ENCODE peak calls at places on chromosome 9, in five cellular contexts. One of them, this sample, is unnamed.

GRCh38 chr9:105114956-105115728 is 129.3 kb upstream of the SLC44A1 start:
- DNase-seq in B cell: no peak
- DNase-seq in GM03348: no peak
- DNase-seq in thoracic aorta: no peak
- DNase-seq in kidney epithelial cell: no peak
- DNase-seq in this sample: no peak

GRCh38 chr9:72255546-72255925 is 106.3 kb downstream of the GDA start:
- DNase-seq in B cell: no peak
- DNase-seq in GM03348: no peak
- DNase-seq in thoracic aorta: no peak
- DNase-seq in kidney epithelial cell: no peak
- DNase-seq in this sample: no peak

GRCh38 chr9:93262537-93263310 is 78.8 kb downstream of the WNK2 start:
- DNase-seq in B cell: no peak
- DNase-seq in GM03348: peak; percentile 4
- DNase-seq in thoracic aorta: no peak
- DNase-seq in kidney epithelial cell: no peak
- DNase-seq in this sample: peak; percentile 1

GRCh38 chr9:75601280-75601679 is 289.2 kb upstream of the PCSK5 start:
- DNase-seq in B cell: no peak
- DNase-seq in GM03348: no peak
- DNase-seq in thoracic aorta: no peak
- DNase-seq in kidney epithelial cell: no peak
- DNase-seq in this sample: no peak

GRCh38 chr9:118959366-118959765 is 409.9 kb downstream of the BRINP1 start:
- DNase-seq in B cell: no peak
- DNase-seq in GM03348: no peak
- DNase-seq in thoracic aorta: no peak
- DNase-seq in kidney epithelial cell: no peak
- DNase-seq in this sample: no peak

GRCh38 chr9:21357479-21358290 is 7.0 kb upstream of the IFNA6 start:
- DNase-seq in B cell: no peak
- DNase-seq in GM03348: peak; percentile 3
- DNase-seq in thoracic aorta: no peak
- DNase-seq in kidney epithelial cell: no peak
- DNase-seq in this sample: no peak

GRCh38 chr9:77793909-77794308 is 145.8 kb upstream of the GNA14 start:
- DNase-seq in B cell: no peak
- DNase-seq in GM03348: peak; percentile 31
- DNase-seq in thoracic aorta: no peak
- DNase-seq in kidney epithelial cell: no peak
- DNase-seq in this sample: no peak

GRCh38 chr9:68493953-68494541 is 46.6 kb downstream of the TMEM252 start:
- DNase-seq in B cell: no peak
- DNase-seq in GM03348: no peak
- DNase-seq in thoracic aorta: no peak
- DNase-seq in kidney epithelial cell: no peak
- DNase-seq in this sample: no peak

GRCh38 chr9:92234503-92234902 is 59.0 kb downstream of the IARS1 start:
- DNase-seq in B cell: no peak
- DNase-seq in GM03348: no peak
- DNase-seq in thoracic aorta: no peak
- DNase-seq in kidney epithelial cell: no peak
- DNase-seq in this sample: no peak

GRCh38 chr9:121744687-121745395 is 93.4 kb downstream of the DAB2IP start:
- DNase-seq in B cell: no peak
- DNase-seq in GM03348: peak; percentile 38
- DNase-seq in thoracic aorta: no peak
- DNase-seq in kidney epithelial cell: peak; percentile 42
- DNase-seq in this sample: no peak

GRCh38 chr9:134947265-134947955 is 29.7 kb upstream of the FCN1 start:
- DNase-seq in B cell: no peak
- DNase-seq in GM03348: no peak
- DNase-seq in thoracic aorta: no peak
- DNase-seq in kidney epithelial cell: no peak
- DNase-seq in this sample: no peak

GRCh38 chr9:99752710-99753109 is 69.0 kb upstream of the NR4A3 start:
- DNase-seq in B cell: no peak
- DNase-seq in GM03348: peak; percentile 72
- DNase-seq in thoracic aorta: no peak
- DNase-seq in kidney epithelial cell: peak; percentile 45
- DNase-seq in this sample: no peak

GRCh38 chr9:136769710-136770191 is 5.4 kb upstream of the LCN15 start:
- DNase-seq in B cell: no peak
- DNase-seq in GM03348: peak; percentile 72
- DNase-seq in thoracic aorta: no peak
- DNase-seq in kidney epithelial cell: no peak
- DNase-seq in this sample: peak; percentile 85

GRCh38 chr9:69141851-69142250 is 32.2 kb upstream of the TJP2 start:
- DNase-seq in B cell: no peak
- DNase-seq in GM03348: no peak
- DNase-seq in thoracic aorta: no peak
- DNase-seq in kidney epithelial cell: no peak
- DNase-seq in this sample: no peak

GRCh38 chr9:18260527-18260926 is 213.4 kb upstream of the ADAMTSL1 start:
- DNase-seq in B cell: no peak
- DNase-seq in GM03348: peak; percentile 4
- DNase-seq in thoracic aorta: no peak
- DNase-seq in kidney epithelial cell: peak; percentile 34
- DNase-seq in this sample: no peak

GRCh38 chr9:69325409-69326212 is 596 bp downstream of the ENTREP1 start:
- DNase-seq in B cell: no peak
- DNase-seq in GM03348: peak; percentile 54
- DNase-seq in thoracic aorta: no peak
- DNase-seq in kidney epithelial cell: no peak
- DNase-seq in this sample: no peak

GRCh38 chr9:71036501-71036900 is 84.9 kb downstream of the TRPM3 start:
- DNase-seq in B cell: no peak
- DNase-seq in GM03348: no peak
- DNase-seq in thoracic aorta: no peak
- DNase-seq in kidney epithelial cell: no peak
- DNase-seq in this sample: no peak

GRCh38 chr9:87157366-87158031 is 210.2 kb upstream of the GAS1 start:
- DNase-seq in B cell: no peak
- DNase-seq in GM03348: peak; percentile 60
- DNase-seq in thoracic aorta: peak; percentile 13
- DNase-seq in kidney epithelial cell: peak; percentile 31
- DNase-seq in this sample: no peak

GRCh38 chr9:112011051-112011620 is 114.5 kb downstream of the UGCG start:
- DNase-seq in B cell: no peak
- DNase-seq in GM03348: no peak
- DNase-seq in thoracic aorta: no peak
- DNase-seq in kidney epithelial cell: no peak
- DNase-seq in this sample: no peak

GRCh38 chr9:11312976-11313375 is 700.2 kb upstream of the PTPRD start:
- DNase-seq in B cell: no peak
- DNase-seq in GM03348: no peak
- DNase-seq in thoracic aorta: no peak
- DNase-seq in kidney epithelial cell: peak; percentile 14
- DNase-seq in this sample: no peak

GRCh38 chr9:22238809-22239684 is 207.6 kb upstream of the DMRTA1 start:
- DNase-seq in B cell: no peak
- DNase-seq in GM03348: peak; percentile 31
- DNase-seq in thoracic aorta: no peak
- DNase-seq in kidney epithelial cell: no peak
- DNase-seq in this sample: no peak

GRCh38 chr9:129258124-129258822 is 80.2 kb upstream of the IER5L start:
- DNase-seq in B cell: peak; percentile 64
- DNase-seq in GM03348: peak; percentile 98
- DNase-seq in thoracic aorta: peak; percentile 76
- DNase-seq in kidney epithelial cell: peak; percentile 53
- DNase-seq in this sample: peak; percentile 70

GRCh38 chr9:128082173-128082572 is 14.1 kb downstream of the SLC25A25 start:
- DNase-seq in B cell: no peak
- DNase-seq in GM03348: no peak
- DNase-seq in thoracic aorta: no peak
- DNase-seq in kidney epithelial cell: no peak
- DNase-seq in this sample: no peak

GRCh38 chr9:114894801-114895433 is 35.5 kb downstream of the TNFSF8 start:
- DNase-seq in B cell: no peak
- DNase-seq in GM03348: peak; percentile 85
- DNase-seq in thoracic aorta: no peak
- DNase-seq in kidney epithelial cell: peak; percentile 88
- DNase-seq in this sample: no peak

GRCh38 chr9:108775901-108776306 is 79.9 kb downstream of the ACTL7B start:
- DNase-seq in B cell: no peak
- DNase-seq in GM03348: no peak
- DNase-seq in thoracic aorta: no peak
- DNase-seq in kidney epithelial cell: no peak
- DNase-seq in this sample: no peak

GRCh38 chr9:35675732-35676392 is 2.1 kb downstream of the CA9 start:
- DNase-seq in B cell: no peak
- DNase-seq in GM03348: peak; percentile 52
- DNase-seq in thoracic aorta: no peak
- DNase-seq in kidney epithelial cell: no peak
- DNase-seq in this sample: no peak

GRCh38 chr9:112731971-112732370 is 14.1 kb upstream of the INIP start:
- DNase-seq in B cell: no peak
- DNase-seq in GM03348: no peak
- DNase-seq in thoracic aorta: no peak
- DNase-seq in kidney epithelial cell: peak; percentile 59
- DNase-seq in this sample: no peak

GRCh38 chr9:130166399-130166798 is 5.8 kb upstream of the NCS1 start:
- DNase-seq in B cell: no peak
- DNase-seq in GM03348: no peak
- DNase-seq in thoracic aorta: no peak
- DNase-seq in kidney epithelial cell: no peak
- DNase-seq in this sample: no peak

GRCh38 chr9:83563360-83563759 is 25.2 kb upstream of the FRMD3 start:
- DNase-seq in B cell: no peak
- DNase-seq in GM03348: no peak
- DNase-seq in thoracic aorta: no peak
- DNase-seq in kidney epithelial cell: no peak
- DNase-seq in this sample: no peak

GRCh38 chr9:136539427-136540412 is 6.1 kb downstream of the NOTCH1 start:
- DNase-seq in B cell: peak; percentile 87
- DNase-seq in GM03348: no peak
- DNase-seq in thoracic aorta: peak; percentile 78
- DNase-seq in kidney epithelial cell: no peak
- DNase-seq in this sample: peak; percentile 90

GRCh38 chr9:83422512-83422911 is 115.7 kb downstream of the FRMD3 start:
- DNase-seq in B cell: no peak
- DNase-seq in GM03348: peak; percentile 49
- DNase-seq in thoracic aorta: no peak
- DNase-seq in kidney epithelial cell: no peak
- DNase-seq in this sample: no peak